ENCODE peak calls at places on chromosomes 2 and 18, in six cellular contexts. R, M, L, E, N and G are unnamed samples.

GRCh38 chr18:54479365-54479764 is 111.7 kb upstream of the DYNAP start:
- DNase-seq in R (no peak), M (no peak), L (no peak), E (no peak), N (no peak), G (no peak)

GRCh38 chr2:48760848-48761247 is 5.3 kb upstream of the LHCGR start:
- DNase-seq in R (no peak), M (peak), L (no peak), E (no peak), N (no peak), G (no peak)

GRCh38 chr18:75544051-75544481 is 116.6 kb upstream of the SMIM21 start:
- DNase-seq in R (no peak), M (no peak), L (no peak), E (no peak), N (no peak), G (no peak)

GRCh38 chr2:20532634-20533437 is 86.0 kb downstream of the RHOB start:
- DNase-seq in R (no peak), M (peak), L (no peak), E (no peak), N (no peak), G (no peak)

GRCh38 chr18:56891870-56892269 is 240.7 kb downstream of the WDR7 start:
- DNase-seq in R (no peak), M (no peak), L (no peak), E (no peak), N (no peak), G (no peak)

GRCh38 chr2:39871291-39871761 is 92.3 kb upstream of the THUMPD2 start:
- DNase-seq in R (no peak), M (no peak), L (peak), E (no peak), N (no peak), G (peak)

GRCh38 chr2:71833855-71834554 is 313.7 kb downstream of the CYP26B1 start:
- DNase-seq in R (no peak), M (peak), L (peak), E (no peak), N (no peak), G (no peak)

GRCh38 chr2:226638576-226638975 is 161.0 kb downstream of the IRS1 start:
- DNase-seq in R (no peak), M (no peak), L (no peak), E (no peak), N (no peak), G (no peak)

GRCh38 chr18:37575646-37576045 is 10.0 kb upstream of the CELF4 start:
- DNase-seq in R (no peak), M (peak), L (no peak), E (no peak), N (no peak), G (no peak)

GRCh38 chr2:62140785-62141740 is 54.9 kb upstream of the B3GNT2 start:
- DNase-seq in R (no peak), M (no peak), L (no peak), E (no peak), N (no peak), G (no peak)

GRCh38 chr2:47334356-47335136 is 68.4 kb upstream of the MSH2 start:
- DNase-seq in R (no peak), M (peak), L (no peak), E (no peak), N (no peak), G (no peak)

GRCh38 chr2:25312958-25313710 is 28.6 kb downstream of the DNMT3A start:
- DNase-seq in R (no peak), M (no peak), L (no peak), E (no peak), N (no peak), G (no peak)

GRCh38 chr18:50042611-50043010 is 152.3 kb downstream of the MYO5B start:
- DNase-seq in R (no peak), M (no peak), L (no peak), E (no peak), N (no peak), G (peak)

GRCh38 chr2:95346236-95346737 is 49.1 kb downstream of the KCNIP3 start:
- DNase-seq in R (peak), M (no peak), L (no peak), E (peak), N (peak), G (peak)

GRCh38 chr2:216117566-216117965 is 8.4 kb downstream of the XRCC5 start:
- DNase-seq in R (no peak), M (no peak), L (no peak), E (no peak), N (no peak), G (no peak)

GRCh38 chr2:192254444-192254843 is 59.7 kb upstream of the TMEFF2 start:
- DNase-seq in R (no peak), M (no peak), L (no peak), E (no peak), N (no peak), G (no peak)

GRCh38 chr2:166632616-166633015 is 138.6 kb upstream of the SCN7A start:
- DNase-seq in R (no peak), M (peak), L (peak), E (peak), N (no peak), G (no peak)

GRCh38 chr2:146984014-146984413 is 860.8 kb upstream of the ACVR2A start:
- DNase-seq in R (no peak), M (no peak), L (no peak), E (no peak), N (no peak), G (no peak)

GRCh38 chr2:49914281-49914680 is 760.0 kb upstream of the FSHR start:
- DNase-seq in R (no peak), M (no peak), L (no peak), E (no peak), N (no peak), G (no peak)

GRCh38 chr2:11697103-11697871 is 27.3 kb upstream of the NTSR2 start:
- DNase-seq in R (peak), M (no peak), L (peak), E (peak), N (no peak), G (no peak)

GRCh38 chr2:118853129-118853640 is 5.7 kb upstream of the EN1 start:
- DNase-seq in R (no peak), M (no peak), L (no peak), E (no peak), N (no peak), G (no peak)

GRCh38 chr2:108449410-108450200 is 599 bp downstream of the GCC2 start:
- DNase-seq in R (no peak), M (no peak), L (peak), E (no peak), N (peak), G (no peak)

GRCh38 chr2:241201445-241202267 is 13.2 kb downstream of the ANO7 start:
- DNase-seq in R (no peak), M (peak), L (no peak), E (no peak), N (no peak), G (no peak)

GRCh38 chr18:70333757-70334156 is 44.9 kb downstream of the SOCS6 start:
- DNase-seq in R (no peak), M (no peak), L (no peak), E (no peak), N (no peak), G (no peak)

GRCh38 chr2:238456449-238456848 is 29.7 kb downstream of the ASB1 start:
- DNase-seq in R (no peak), M (no peak), L (no peak), E (no peak), N (no peak), G (no peak)

GRCh38 chr2:177717831-177718618 is 325.5 kb downstream of the AGPS start:
- DNase-seq in R (no peak), M (no peak), L (no peak), E (no peak), N (no peak), G (no peak)

GRCh38 chr18:45775241-45775676 is 50.2 kb upstream of the SIGLEC15 start:
- DNase-seq in R (peak), M (peak), L (no peak), E (peak), N (peak), G (no peak)

GRCh38 chr2:105449083-105449482 is 50.2 kb upstream of the FHL2 start:
- DNase-seq in R (no peak), M (no peak), L (no peak), E (no peak), N (peak), G (no peak)

GRCh38 chr2:183995632-183996031 is 602.7 kb upstream of the ZNF804A start:
- DNase-seq in R (no peak), M (no peak), L (no peak), E (no peak), N (no peak), G (no peak)

GRCh38 chr18:62522178-62522509 is 681 bp upstream of the ZCCHC2 start:
- DNase-seq in R (no peak), M (no peak), L (no peak), E (peak), N (no peak), G (no peak)

GRCh38 chr2:22942441-22942840 is 442.5 kb upstream of the KLHL29 start:
- DNase-seq in R (no peak), M (no peak), L (no peak), E (no peak), N (no peak), G (no peak)

GRCh38 chr2:43123981-43124666 is 102.3 kb downstream of the ZFP36L2 start:
- DNase-seq in R (no peak), M (peak), L (no peak), E (no peak), N (no peak), G (no peak)
- H3K4me3 ChIP-seq in R (no peak), M (no peak), L (no peak), E (no peak), N (no peak), G (no peak)

GRCh38 chr2:28558421-28558820 is 62.6 kb downstream of the PLB1 start:
- DNase-seq in R (no peak), M (no peak), L (no peak), E (no peak), N (no peak), G (peak)
- TF ChIP-seq CTCF in R (no peak), M (no peak), L (no peak), E (no peak), N (no peak), G (peak)

GRCh38 chr18:63626431-63626830 is 17.6 kb downstream of the SERPINB4 start:
- DNase-seq in R (no peak), M (no peak), L (no peak), E (no peak), N (no peak), G (no peak)

GRCh38 chr18:63624863-63625262 is 19.2 kb downstream of the SERPINB4 start:
- DNase-seq in R (no peak), M (no peak), L (no peak), E (no peak), N (no peak), G (no peak)

GRCh38 chr18:63627819-63628218 is 16.2 kb downstream of the SERPINB4 start:
- DNase-seq in R (no peak), M (no peak), L (no peak), E (no peak), N (no peak), G (no peak)
- H3K4me3 ChIP-seq in R (no peak), M (no peak), L (no peak), E (no peak), N (no peak), G (no peak)

DNA sequence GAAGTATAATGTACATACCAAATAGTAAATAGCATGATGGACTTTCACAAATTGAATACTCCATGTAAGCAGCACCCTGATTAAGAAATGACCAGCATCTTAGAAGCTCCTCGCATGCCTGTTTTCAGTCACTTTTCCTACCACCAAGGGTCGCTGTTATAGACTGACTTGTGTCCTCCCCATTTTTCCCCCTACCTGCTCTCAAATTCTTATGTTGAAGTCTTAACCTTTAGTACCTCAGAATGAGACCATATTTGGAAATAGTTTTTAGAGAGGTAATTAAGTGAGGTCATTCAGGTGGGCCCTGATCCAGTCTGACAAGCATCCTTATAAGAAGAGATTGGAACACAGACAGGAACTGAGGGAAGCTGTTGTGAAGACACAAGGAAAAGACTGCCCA is 125.9 kb downstream of the LYPD6 start:
- DNase-seq in R (no peak), M (no peak), L (no peak), E (no peak), N (no peak), G (no peak)
- TF ChIP-seq CTCF in R (no peak), M (peak), L (no peak), E (no peak), N (no peak), G (no peak)